ENCODE peak calls at places on chromosomes 13 and 19, in six cellular contexts. A is fibroblast of the aortic adventitia, P is breast epithelium, Z is transverse colon, K is AG09319, V is cardiac muscle cell. Y is an unnamed sample.

GRCh38 chr19:28633223-28634030 is 579.5 kb downstream of the UQCRFS1 start:
- DNase-seq in A (peak), P (no peak), Z (peak), K (peak), V (peak), Y (peak)

GRCh38 chr19:43809762-43810696 is 7.8 kb upstream of the LYPD5 start:
- DNase-seq in P (no peak), Z (no peak), K (peak), V (peak), A (peak), Y (no peak)

GRCh38 chr13:35210234-35210633 is 266.3 kb downstream of the MAB21L1 start:
- DNase-seq in Z (no peak), A (peak), V (no peak), K (no peak), P (no peak), Y (no peak)

GRCh38 chr13:22325761-22326160 is 654.9 kb downstream of the FGF9 start:
- DNase-seq in Z (no peak), P (no peak), A (no peak), K (no peak), V (no peak), Y (no peak)

GRCh38 chr13:24693862-24694471 is 13.8 kb downstream of the ATP12A start:
- DNase-seq in V (peak), Z (peak), K (no peak), A (peak), P (no peak), Y (no peak)

GRCh38 chr13:39411501-39411900 is 191.5 kb downstream of the LHFPL6 start:
- DNase-seq in A (no peak), V (no peak), K (no peak), P (no peak), Z (no peak), Y (no peak)

GRCh38 chr19:17262557-17262956 is 2.0 kb downstream of the USHBP1 start:
- DNase-seq in K (no peak), V (no peak), Z (no peak), A (no peak), P (no peak), Y (no peak)

GRCh38 chr13:82654851-82655517 is 1227.3 kb downstream of the SLITRK1 start:
- DNase-seq in V (no peak), P (peak), A (peak), Z (peak), K (peak), Y (peak)

GRCh38 chr13:105311094-105311493 is 1224.4 kb downstream of the EFNB2 start:
- DNase-seq in A (no peak), P (no peak), K (no peak), V (no peak), Z (no peak), Y (no peak)

GRCh38 chr19:23065306-23065705 is 51.5 kb upstream of the ZNF730 start:
- DNase-seq in V (no peak), P (no peak), Z (no peak), A (no peak), K (no peak), Y (no peak)

GRCh38 chr19:23075031-23075733 is 41.6 kb upstream of the ZNF730 start:
- DNase-seq in Z (peak), P (no peak), V (peak), A (peak), K (no peak), Y (no peak)

GRCh38 chr19:23071087-23071511 is 45.7 kb upstream of the ZNF730 start:
- DNase-seq in K (no peak), Z (no peak), V (no peak), P (no peak), A (peak), Y (no peak)

GRCh38 chr19:23070353-23070781 is 46.5 kb upstream of the ZNF730 start:
- DNase-seq in A (peak), V (no peak), P (no peak), Z (peak), K (no peak), Y (no peak)
- TF ChIP-seq CTCF in A (peak), V (peak), P (peak), Z (no peak), K (peak), Y (peak)

GRCh38 chr19:18438331-18439024 is 545 bp upstream of the ISYNA1 start:
- DNase-seq in A (peak), K (no peak), V (peak), Z (no peak), P (no peak), Y (no peak)

GRCh38 chr19:18440421-18440877 is 2.5 kb upstream of the ISYNA1 start:
- DNase-seq in Z (no peak), P (no peak), A (no peak), K (no peak), V (peak), Y (no peak)

GRCh38 chr19:18437481-18438330 is at the start of gene ISYNA1:
- DNase-seq in K (no peak), A (no peak), V (peak), P (no peak), Z (peak), Y (no peak)

GRCh38 chr19:18439910-18440237 is 1.9 kb upstream of the ISYNA1 start:
- DNase-seq in K (no peak), A (no peak), P (no peak), V (no peak), Z (no peak), Y (no peak)

DNA sequence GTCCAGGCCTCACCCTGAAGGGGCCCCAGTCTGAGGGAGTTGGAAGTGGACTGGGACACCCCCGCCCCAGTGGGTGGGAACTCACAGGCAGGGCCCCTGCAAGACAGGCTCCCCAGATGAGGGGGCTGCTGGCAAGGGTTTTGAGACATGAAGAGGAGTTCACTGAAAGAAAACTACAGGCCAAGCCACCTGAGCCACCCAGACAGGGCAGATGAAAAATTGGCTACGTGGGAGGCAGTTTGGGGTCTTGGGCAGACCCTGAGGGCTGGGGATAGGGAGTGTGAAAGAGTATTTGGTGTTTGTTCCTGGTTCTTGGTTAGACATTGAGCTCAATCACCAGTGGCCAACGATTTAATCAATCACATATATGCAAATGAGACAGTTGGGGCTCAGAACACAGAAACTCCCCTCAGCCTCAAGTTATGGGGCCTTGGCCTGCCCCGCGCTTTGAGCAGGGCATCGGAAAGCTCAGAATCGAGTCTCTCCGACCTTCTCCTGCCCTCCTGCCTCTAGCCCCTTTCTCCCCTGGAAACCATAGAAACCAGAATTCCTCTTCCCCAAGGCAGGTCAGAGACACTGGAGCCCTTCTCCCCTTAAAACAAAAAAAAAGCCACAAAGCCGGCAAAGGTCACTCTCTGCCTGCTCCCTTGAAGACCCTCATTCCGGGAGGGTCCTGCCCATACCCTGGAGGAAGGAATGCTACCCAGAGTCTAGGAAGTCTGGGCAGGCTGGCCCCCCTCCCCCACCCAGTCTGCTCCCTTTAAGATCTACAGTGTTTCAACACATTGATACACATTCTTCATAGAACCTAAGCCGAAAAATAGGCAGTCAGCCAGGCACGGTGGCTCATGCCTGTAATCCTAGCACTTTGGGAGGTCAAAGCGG is 1.3 kb upstream of the ISYNA1 start:
- DNase-seq in A (peak), V (no peak), P (no peak), Z (no peak), K (no peak), Y (no peak)
- TF ChIP-seq CTCF in A (no peak), V (no peak), P (no peak), Z (no peak), K (no peak), Y (peak)

DNA sequence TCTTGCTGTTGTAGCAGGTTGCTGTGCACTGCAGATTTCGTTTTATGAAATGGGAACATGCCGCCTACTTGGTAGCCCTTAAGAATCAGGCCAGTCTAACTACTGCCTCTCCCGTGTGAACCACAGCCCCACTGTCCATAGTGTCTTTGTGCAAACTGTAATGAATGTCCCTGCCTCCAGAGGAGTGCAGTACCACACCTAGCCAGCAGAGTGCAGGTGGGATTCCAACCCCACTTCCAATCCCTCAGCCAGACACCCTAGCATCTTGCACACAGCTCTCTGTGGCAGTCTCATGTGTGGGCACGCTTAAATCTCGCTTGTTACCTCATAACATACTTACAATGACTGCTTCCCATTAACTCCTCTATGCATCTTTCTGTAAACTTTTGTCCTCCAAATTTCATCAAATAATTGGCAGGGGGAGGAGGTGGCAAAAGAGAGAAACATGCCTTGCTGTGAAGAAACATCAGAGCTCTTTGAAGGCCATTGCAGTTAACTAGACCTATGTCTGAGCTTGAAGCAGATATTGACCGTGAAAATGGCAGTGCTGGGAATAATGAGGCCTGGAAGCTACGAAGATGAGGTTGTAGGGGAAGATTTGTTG is 47.2 kb downstream of the ZAR1L start:
- DNase-seq in Z (peak), K (no peak), V (no peak), A (no peak), P (no peak), Y (no peak)
- TF ChIP-seq CTCF in Z (peak), K (peak), V (peak), A (peak), P (peak), Y (peak)

GRCh38 chr19:20662421-20663105 is 1.2 kb upstream of the ZNF626 start:
- DNase-seq in V (no peak), K (no peak), Z (no peak), P (no peak), A (no peak), Y (no peak)
- TF ChIP-seq CTCF in V (no peak), K (no peak), Z (no peak), P (no peak), A (no peak), Y (no peak)

GRCh38 chr13:59677966-59678814 is 485.5 kb downstream of the DIAPH3 start:
- DNase-seq in V (peak), P (no peak), A (peak), K (peak), Z (no peak), Y (peak)
- TF ChIP-seq CTCF in V (peak), P (peak), A (peak), K (peak), Z (peak), Y (peak)

DNA sequence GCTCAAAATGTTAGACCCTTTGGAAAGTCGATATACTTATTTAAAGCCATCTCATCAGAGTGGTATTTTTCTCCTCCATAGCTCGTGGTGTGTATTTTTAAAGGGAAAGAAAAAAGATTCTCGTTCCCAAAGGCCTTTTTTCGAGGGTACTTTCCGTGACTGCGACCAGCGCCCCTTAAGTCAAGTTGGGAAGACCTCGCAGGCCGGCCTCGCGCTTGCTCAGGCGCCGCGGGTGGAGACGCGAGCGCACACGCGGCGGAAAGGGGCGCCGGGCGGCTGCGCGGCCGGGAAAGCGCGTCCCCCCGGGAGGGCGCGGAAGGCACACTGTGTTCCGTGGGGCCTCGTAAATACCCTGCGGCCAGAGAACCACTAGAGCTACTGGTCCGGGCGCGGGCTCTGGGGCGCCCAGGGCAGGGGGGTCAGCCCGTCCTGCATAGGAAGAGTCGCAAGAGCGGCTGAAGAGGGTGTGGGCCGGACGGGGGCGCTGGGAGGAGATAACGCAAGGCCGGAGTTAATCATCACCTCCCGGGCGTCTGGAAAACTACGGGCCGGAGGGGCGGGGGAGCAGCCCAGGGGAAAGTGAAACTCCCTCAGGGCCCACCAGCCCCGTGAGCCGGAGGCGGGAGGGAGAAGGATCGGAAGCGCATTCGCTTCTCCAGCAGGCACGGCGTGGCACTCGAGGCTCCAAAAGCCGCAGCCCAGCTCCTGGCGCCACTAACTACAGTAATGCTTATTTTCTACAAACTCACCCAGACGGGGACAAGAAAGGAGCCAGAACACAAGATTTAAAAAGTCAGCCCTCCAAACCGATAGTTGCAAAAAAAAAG is 1.2 kb upstream of the WBP4 start:
- DNase-seq in A (peak), P (peak), K (peak), V (peak), Z (peak), Y (peak)
- TF ChIP-seq CTCF in A (peak), P (no peak), K (peak), V (peak), Z (peak), Y (peak)

DNA sequence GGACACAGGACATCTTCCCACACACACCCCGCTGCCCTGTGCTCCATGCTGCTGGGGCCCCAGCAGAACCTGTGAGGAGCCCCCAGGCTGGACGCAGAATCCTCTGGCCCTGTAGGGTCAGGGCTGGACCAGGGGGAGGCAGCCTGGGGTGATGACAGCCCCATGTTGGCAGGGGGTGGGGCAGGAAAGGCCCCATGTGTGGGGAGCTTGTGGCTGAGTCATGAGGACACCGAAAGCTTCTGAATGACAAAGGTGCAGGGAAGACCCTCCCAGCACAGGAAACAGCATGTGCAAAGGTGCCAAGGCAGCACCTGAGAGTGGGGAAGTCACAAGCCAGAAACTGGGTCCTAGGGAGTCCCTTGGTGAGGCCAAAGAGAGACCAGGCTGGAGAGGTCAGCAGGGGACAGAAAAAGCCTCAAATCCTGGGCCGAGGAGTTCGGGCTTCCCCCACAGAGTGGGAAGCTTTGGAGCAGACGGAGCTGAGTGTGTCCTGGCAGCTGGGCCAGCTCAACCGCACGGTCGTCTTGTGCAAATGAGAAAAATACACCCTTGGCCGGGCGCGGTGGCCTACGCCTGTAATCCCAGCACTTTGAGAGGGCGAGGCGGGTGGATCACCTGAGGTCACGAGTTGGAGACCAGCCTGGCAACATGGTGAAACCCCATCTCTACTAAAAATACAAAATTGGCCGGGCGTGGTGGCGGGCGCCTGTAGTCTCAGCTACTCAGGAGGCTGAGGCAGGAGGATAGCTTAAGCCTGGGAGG is 17.5 kb downstream of the ATP8B3 start:
- DNase-seq in K (no peak), P (no peak), Z (no peak), V (no peak), A (no peak), Y (no peak)
- TF ChIP-seq CTCF in K (no peak), P (no peak), Z (no peak), V (no peak), A (no peak), Y (no peak)

GRCh38 chr13:33262069-33262487 is 23.5 kb downstream of the STARD13 start:
- DNase-seq in P (no peak), Z (peak), K (no peak), A (peak), V (no peak), Y (no peak)

GRCh38 chr13:33263976-33264619 is 21.5 kb downstream of the STARD13 start:
- DNase-seq in V (no peak), Z (no peak), K (no peak), A (no peak), P (no peak), Y (no peak)

GRCh38 chr13:33262554-33262953 is 23.0 kb downstream of the STARD13 start:
- DNase-seq in Z (peak), A (no peak), P (no peak), V (no peak), K (no peak), Y (no peak)

GRCh38 chr13:33263484-33263883 is 22.1 kb downstream of the STARD13 start:
- DNase-seq in Z (no peak), P (no peak), A (no peak), K (no peak), V (no peak), Y (no peak)

GRCh38 chr13:33262997-33263396 is 22.6 kb downstream of the STARD13 start:
- DNase-seq in V (no peak), A (no peak), P (no peak), Z (no peak), K (no peak), Y (no peak)
- TF ChIP-seq CTCF in V (peak), A (no peak), P (no peak), Z (no peak), K (peak), Y (no peak)